ENCODE peak calls at places on chromosomes 5 and 9, in five cellular contexts. P is K562, V is A549, S is GM12878, O is sigmoid colon. Y is an unnamed sample.

GRCh38 chr9:17906204-17906840 is 327.5 kb downstream of the SH3GL2 start:
- DNase-seq in P (no peak), V (no peak), S (no peak), O (peak; percentile 59), Y (no peak)

GRCh38 chr9:72006481-72006880 is 53.9 kb downstream of the C9orf57 start:
- DNase-seq in P (no peak), V (no peak), S (no peak), O (no peak), Y (no peak)

GRCh38 chr5:26236936-26237335 is 801.5 kb downstream of the CDH9 start:
- DNase-seq in P (no peak), V (no peak), S (no peak), O (peak; percentile 47), Y (no peak)

GRCh38 chr5:10442581-10442980 is 902 bp downstream of the ROPN1L start:
- DNase-seq in P (no peak), V (no peak), S (no peak), O (no peak), Y (no peak)

GRCh38 chr5:159800131-159800830 is 116.0 kb upstream of the ADRA1B start:
- DNase-seq in P (no peak), V (no peak), S (no peak), O (no peak), Y (no peak)

GRCh38 chr9:133786936-133787748 is 49.0 kb upstream of the SARDH start:
- DNase-seq in P (no peak), V (no peak), S (no peak), O (no peak), Y (no peak)

GRCh38 chr5:56543431-56544385 is 271.6 kb upstream of the MAP3K1 start:
- DNase-seq in P (no peak), V (peak; percentile 31), S (no peak), O (no peak), Y (no peak)

GRCh38 chr9:1939466-1939865 is 75.7 kb upstream of the SMARCA2 start:
- DNase-seq in P (no peak), V (no peak), S (no peak), O (no peak), Y (no peak)

GRCh38 chr5:179209359-179210150 is 135.7 kb downstream of the ADAMTS2 start:
- DNase-seq in P (no peak), V (no peak), S (no peak), O (no peak), Y (no peak)

GRCh38 chr5:170338933-170339779 is 41.6 kb upstream of the LCP2 start:
- DNase-seq in P (peak; percentile 77), V (no peak), S (no peak), O (peak; percentile 12), Y (no peak)

GRCh38 chr5:171162165-171162564 is 146.9 kb upstream of the TLX3 start:
- DNase-seq in P (no peak), V (no peak), S (no peak), O (no peak), Y (no peak)

GRCh38 chr5:14429614-14430013 is 152.0 kb upstream of the OTULINL start:
- DNase-seq in P (no peak), V (no peak), S (no peak), O (no peak), Y (no peak)

GRCh38 chr9:94887721-94888120 is 161.2 kb downstream of the AOPEP start:
- DNase-seq in P (no peak), V (no peak), S (no peak), O (no peak), Y (no peak)

GRCh38 chr5:61407706-61408105 is 75.6 kb downstream of the ZSWIM6 start:
- DNase-seq in P (no peak), V (no peak), S (no peak), O (no peak), Y (no peak)

GRCh38 chr9:131304676-131305366 is 15.3 kb downstream of the PLPP7 start:
- DNase-seq in P (no peak), V (no peak), S (no peak), O (no peak), Y (no peak)

GRCh38 chr9:80650964-80651555 is 1038.3 kb downstream of the TLE1 start:
- DNase-seq in P (no peak), V (no peak), S (no peak), O (no peak), Y (no peak)

GRCh38 chr5:38997579-38997978 is 76.6 kb downstream of the RICTOR start:
- DNase-seq in P (no peak), V (no peak), S (no peak), O (no peak), Y (no peak)

GRCh38 chr5:132832612-132833011 is 2.2 kb upstream of the SHROOM1 start:
- DNase-seq in P (no peak), V (no peak), S (no peak), O (no peak), Y (no peak)

GRCh38 chr5:132830436-132831094 is at the start of gene SHROOM1:
- DNase-seq in P (peak; percentile 91), V (peak; percentile 49), S (no peak), O (no peak), Y (no peak)

GRCh38 chr5:132829742-132830435 is 558 bp downstream of the SHROOM1 start:
- DNase-seq in P (peak; percentile 89), V (peak; percentile 95), S (no peak), O (peak; percentile 85), Y (peak; percentile 89)

GRCh38 chr5:132828846-132829494 is 1.5 kb downstream of the SHROOM1 start:
- DNase-seq in P (no peak), V (no peak), S (no peak), O (no peak), Y (peak; percentile 58)

DNA sequence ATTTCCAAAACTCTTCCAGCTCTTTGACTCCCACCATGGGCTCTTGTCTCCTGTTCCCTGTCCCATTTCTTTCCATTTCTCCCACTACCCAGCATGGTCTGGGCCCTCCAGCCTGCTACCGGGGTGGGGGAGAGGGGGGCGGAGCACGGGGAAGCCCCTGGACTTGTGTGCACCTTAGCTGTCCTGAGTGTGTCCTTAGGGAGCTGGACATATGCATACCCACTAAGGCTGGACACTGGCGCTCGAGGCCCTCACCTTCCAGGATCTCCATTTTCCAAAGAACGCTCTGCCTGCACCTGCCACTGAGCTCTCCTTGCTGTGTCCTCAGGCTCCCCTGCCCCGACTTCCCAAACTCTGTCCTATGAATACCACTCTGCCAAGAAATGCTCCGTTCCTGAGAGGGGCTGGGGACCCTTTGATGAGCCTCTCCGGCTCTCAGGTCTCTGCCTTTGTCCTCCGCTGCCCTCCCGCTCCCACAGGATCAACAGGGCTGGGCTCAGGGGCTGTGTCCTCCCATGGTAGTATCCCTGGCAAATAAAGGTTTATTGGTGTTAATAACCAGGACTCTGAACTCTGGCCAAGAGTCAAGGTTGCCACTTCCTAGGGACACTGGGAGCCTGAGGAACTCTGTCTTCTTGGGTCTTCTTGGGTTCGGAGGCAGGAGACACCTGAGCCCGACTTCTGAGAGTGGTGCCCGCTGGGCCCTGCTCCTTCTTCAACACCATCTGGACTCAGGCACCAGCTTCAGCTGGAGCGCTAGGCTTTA is 831 bp upstream of the SHROOM1 start:
- DNase-seq in P (no peak), V (no peak), S (no peak), O (no peak), Y (no peak)
- H3K4me3 ChIP-seq in P (peak overlapping the region; percentile 74), V (peak overlapping the region; percentile 59), S (peak overlapping the region; percentile 59), O (peak overlapping the region; percentile 51), Y (peak overlapping the region; percentile 87)

GRCh38 chr9:4860383-4860782 is 67.6 kb downstream of the RCL1 start:
- DNase-seq in P (no peak), V (no peak), S (no peak), O (no peak), Y (no peak)
- TF ChIP-seq EP300 in P (no peak), V (no peak), S (no peak), O (no peak), Y (no peak)

DNA sequence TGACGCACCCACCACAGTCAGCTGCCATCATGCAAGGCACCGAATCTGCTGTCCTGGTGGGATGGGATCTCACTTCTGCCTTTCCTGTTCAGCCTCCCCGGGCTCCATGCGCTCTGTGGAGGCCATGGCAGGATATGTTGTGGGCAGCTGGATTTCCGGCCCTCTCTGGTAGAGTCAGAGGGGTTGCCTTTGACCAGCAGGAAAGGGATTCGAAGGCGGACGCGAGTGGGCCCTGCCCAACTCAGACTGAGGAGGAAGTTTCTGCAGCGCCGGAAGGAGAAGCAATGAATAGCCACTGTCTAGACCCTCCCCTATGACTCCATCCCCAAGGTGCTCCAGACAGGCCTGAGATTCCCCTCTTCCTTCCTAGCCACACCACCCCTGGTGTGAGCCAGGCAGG is 35.6 kb downstream of the GADD45G start:
- DNase-seq in P (no peak), V (no peak), S (no peak), O (peak; percentile 68), Y (no peak)
- H3K4me3 ChIP-seq in P (no peak overlapping the region), V (no peak overlapping the region), S (no peak overlapping the region), O (no peak overlapping the region), Y (no peak overlapping the region)

DNA sequence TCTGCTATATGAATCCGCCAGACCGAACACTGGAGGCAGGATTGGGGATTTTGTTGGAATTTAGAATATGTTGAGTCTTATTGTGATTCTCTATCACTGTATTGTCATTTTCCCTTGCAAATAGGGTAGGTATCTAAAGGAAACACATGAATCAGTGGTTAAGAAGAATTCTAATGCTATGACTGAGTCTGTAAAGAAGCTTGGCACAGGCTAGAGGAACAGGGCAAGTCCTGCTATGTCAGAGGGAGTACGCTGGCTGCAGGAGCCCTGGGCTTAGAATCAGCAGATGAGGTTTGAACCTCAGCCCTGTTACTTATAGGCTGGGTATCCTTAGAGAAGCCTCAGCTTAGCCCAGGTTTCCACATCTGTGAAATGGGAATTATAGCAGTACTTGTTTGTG is 198.1 kb downstream of the NR3C1 start:
- DNase-seq in P (no peak), V (no peak), S (no peak), O (no peak), Y (no peak)
- TF ChIP-seq EP300 in P (no peak), V (no peak), S (no peak), O (no peak), Y (no peak)

DNA sequence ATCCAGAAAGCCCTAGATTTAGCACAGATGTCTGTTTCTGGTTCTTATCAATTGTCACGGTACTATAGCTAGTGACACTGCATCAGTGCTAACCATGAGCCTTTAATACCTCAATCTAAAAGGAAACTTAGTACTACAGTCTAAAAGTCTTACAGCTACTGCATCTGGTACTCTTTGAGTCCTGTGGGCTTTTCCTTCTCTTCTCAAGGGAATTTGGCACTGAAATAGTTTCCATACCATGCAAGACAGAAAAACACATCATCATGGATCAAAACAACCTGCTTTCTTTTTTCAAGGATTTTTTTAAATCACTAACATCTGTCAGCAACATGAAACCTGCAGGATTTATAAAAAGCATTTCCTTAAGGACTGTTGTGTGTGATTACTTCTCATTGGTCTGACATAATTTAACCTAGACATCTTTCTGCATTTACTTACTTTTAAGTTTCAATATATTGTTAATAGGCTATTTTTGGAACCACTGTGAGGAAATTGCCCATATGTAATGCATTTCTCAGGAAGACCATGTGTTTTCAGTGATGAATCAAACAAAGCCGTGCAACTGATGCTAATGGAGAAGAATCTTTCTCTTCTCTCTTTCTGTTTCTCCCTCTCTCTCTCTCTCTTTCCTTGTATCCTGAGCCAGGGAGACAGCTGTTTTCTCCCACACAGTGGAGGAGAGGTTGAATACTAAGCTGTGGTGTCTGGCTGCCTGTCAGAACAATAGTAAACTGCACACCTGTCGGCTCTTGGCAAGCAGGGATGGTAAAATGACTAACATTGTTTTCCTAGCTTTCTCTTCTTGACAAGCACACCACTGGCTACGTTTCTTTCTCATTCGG is 273.4 kb downstream of the CSNK1G3 start:
- DNase-seq in P (no peak), V (no peak), S (no peak), O (no peak), Y (no peak)
- H3K4me3 ChIP-seq in P (no peak overlapping the region), V (no peak overlapping the region), S (no peak overlapping the region), O (no peak overlapping the region), Y (no peak overlapping the region)

GRCh38 chr9:123368023-123368422 is 12.0 kb downstream of the CRB2 start:
- DNase-seq in P (no peak), V (no peak), S (no peak), O (no peak), Y (no peak)
- TF ChIP-seq EP300 in P (no peak), V (no peak), S (no peak), O (no peak), Y (no peak)